ENCODE peak calls at places on chromosomes 5 and 9, in four cellular contexts. I is endothelial cell of umbilical vein, M is IMR-90, W is K562. P is an unnamed sample.

GRCh38 chr5:81856948-81857928 is 106.3 kb upstream of the SSBP2 start:
- DNase-seq in M (no peak), I (peak; percentile 62), W (peak; percentile 46), P (no peak)

GRCh38 chr9:21392270-21392669 is 7.1 kb upstream of the IFNA2 start:
- DNase-seq in M (no peak), I (no peak), W (no peak), P (no peak)

GRCh38 chr9:135038331-135038730 is 49.1 kb upstream of the OLFM1 start:
- DNase-seq in W (no peak), M (no peak), I (no peak), P (no peak)

GRCh38 chr9:126615251-126615790 is 1.6 kb downstream of the LMX1B start:
- DNase-seq in W (no peak), I (no peak), M (peak; percentile 4), P (no peak)

GRCh38 chr5:74424162-74424868 is 216.2 kb downstream of the ENC1 start:
- DNase-seq in I (no peak), M (no peak), W (no peak), P (no peak)

GRCh38 chr5:6096101-6096500 is 282.2 kb downstream of the MED10 start:
- DNase-seq in I (no peak), M (no peak), W (no peak), P (no peak)

GRCh38 chr9:131337131-131337848 is 47.8 kb downstream of the PLPP7 start:
- DNase-seq in M (no peak), W (no peak), I (no peak), P (no peak)

GRCh38 chr9:16154570-16155078 is 601.8 kb downstream of the CCDC171 start:
- DNase-seq in M (no peak), W (peak; percentile 15), I (peak; percentile 40), P (no peak)

GRCh38 chr9:128765499-128765898 is 6.2 kb downstream of the ZER1 start:
- DNase-seq in W (no peak), I (no peak), M (no peak), P (no peak)

GRCh38 chr5:58937031-58937681 is 354.3 kb downstream of the RAB3C start:
- DNase-seq in I (no peak), M (no peak), W (peak; percentile 63), P (no peak)

GRCh38 chr9:99221623-99222415 is at the start of the genes ALG2 and SEC61B:
- DNase-seq in I (peak; percentile 97), M (peak; percentile 96), W (peak; percentile 98), P (peak; percentile 94)

GRCh38 chr9:86099695-86100364 is 472 bp upstream of the GOLM1 start:
- DNase-seq in I (peak; percentile 50), M (peak; percentile 57), W (no peak), P (no peak)

GRCh38 chr9:121734465-121734864 is 83.0 kb downstream of the DAB2IP start:
- DNase-seq in M (peak; percentile 63), W (no peak), I (no peak), P (no peak)

GRCh38 chr5:103598997-103599556 is 36.5 kb upstream of the NUDT12 start:
- DNase-seq in M (peak; percentile 11), I (no peak), W (no peak), P (no peak)

GRCh38 chr9:18905883-18906649 is 126.9 kb downstream of the SAXO1 start:
- DNase-seq in M (peak; percentile 10), I (no peak), W (no peak), P (no peak)

GRCh38 chr5:34044950-34045525 is 2.0 kb upstream of the C1QTNF3 start:
- DNase-seq in W (no peak), I (no peak), M (no peak), P (no peak)

GRCh38 chr5:126808619-126809018 is 31.7 kb downstream of the LMNB1 start:
- DNase-seq in I (peak; percentile 53), W (peak; percentile 22), M (peak; percentile 50), P (no peak)

GRCh38 chr9:5453673-5454072 is 3.3 kb downstream of the CD274 start:
- DNase-seq in I (no peak), M (no peak), W (no peak), P (no peak)

GRCh38 chr5:321233-321725 is at the start of gene AHRR:
- DNase-seq in I (peak; percentile 52), M (peak; percentile 53), W (peak; percentile 88), P (no peak)

GRCh38 chr5:96256795-96257470 is 176.1 kb downstream of the PCSK1 start:
- DNase-seq in I (peak; percentile 64), M (peak; percentile 96), W (peak; percentile 7), P (no peak)

GRCh38 chr5:82011761-82012160 is 39.9 kb downstream of the ATG10 start:
- DNase-seq in M (peak; percentile 49), I (no peak), W (no peak), P (no peak)

GRCh38 chr5:144202072-144202471 is 31.4 kb downstream of the KCTD16 start:
- DNase-seq in W (no peak), I (peak; percentile 33), M (no peak), P (no peak)

GRCh38 chr5:138953370-138954256 is 78.5 kb upstream of the LRRTM2 start:
- DNase-seq in M (peak; percentile 54), W (peak; percentile 39), I (peak; percentile 66), P (no peak)

GRCh38 chr5:35651002-35651756 is 33.5 kb downstream of the SPEF2 start:
- DNase-seq in I (peak; percentile 57), W (no peak), M (peak; percentile 57), P (no peak)

GRCh38 chr5:130692766-130693165 is 472.3 kb downstream of the HINT1 start:
- DNase-seq in I (no peak), M (no peak), W (no peak), P (no peak)

GRCh38 chr9:98606730-98607129 is 102.0 kb downstream of the GABBR2 start:
- DNase-seq in M (no peak), I (no peak), W (no peak), P (no peak)

GRCh38 chr9:18857334-18857733 is 175.7 kb downstream of the SAXO1 start:
- DNase-seq in I (peak; percentile 38), W (no peak), M (no peak), P (no peak)

GRCh38 chr9:110578896-110579752 is at the start of gene SVEP1:
- DNase-seq in I (peak; percentile 46), M (peak; percentile 77), W (no peak), P (no peak)

GRCh38 chr9:95822583-95823431 is 52.7 kb upstream of the ERCC6L2 start:
- DNase-seq in W (no peak), M (peak; percentile 98), I (peak; percentile 79), P (peak; percentile 84)

GRCh38 chr5:55517804-55518203 is 17.0 kb downstream of the PLPP1 start:
- DNase-seq in W (no peak), M (no peak), I (no peak), P (no peak)

GRCh38 chr9:626591-626990 is 214.9 kb upstream of the DMRT1 start:
- DNase-seq in M (no peak), I (peak; percentile 35), W (no peak), P (no peak)

GRCh38 chr9:134987906-134988700 is 70.4 kb upstream of the FCN1 start:
- DNase-seq in W (no peak), I (no peak), M (no peak), P (no peak)

GRCh38 chr5:180136661-180137381 is 65.3 kb upstream of the RNF130 start:
- DNase-seq in I (no peak), M (no peak), W (peak; percentile 58), P (no peak)

GRCh38 chr5:159178978-159179377 is 30.4 kb downstream of the RNF145 start:
- DNase-seq in I (peak; percentile 97), M (peak; percentile 99), W (peak; percentile 59), P (peak; percentile 51)

GRCh38 chr5:137218471-137218870 is 280.7 kb downstream of the SPOCK1 start:
- DNase-seq in I (peak; percentile 24), M (peak; percentile 52), W (no peak), P (no peak)
- TF ChIP-seq FOS in I (peak; percentile 47), M (no peak), W (no peak), P (no peak)

GRCh38 chr5:162567644-162568043 is 500.1 kb downstream of the GABRG2 start:
- DNase-seq in I (no peak), M (no peak), W (no peak), P (no peak)
- TF ChIP-seq FOS in I (no peak), M (no peak), W (no peak), P (no peak)

GRCh38 chr9:130214921-130215320 is 42.7 kb downstream of the NCS1 start:
- DNase-seq in W (no peak), I (no peak), M (no peak), P (no peak)
- TF ChIP-seq FOS in W (no peak), I (no peak), M (no peak), P (no peak)

GRCh38 chr5:124030043-124030461 is 518.1 kb downstream of the CSNK1G3 start:
- DNase-seq in M (no peak), I (no peak), W (no peak), P (no peak)
- TF ChIP-seq FOS in M (no peak), I (no peak), W (no peak), P (no peak)

GRCh38 chr5:132226516-132227234 is 978 bp downstream of the P4HA2 start:
- DNase-seq in I (no peak), M (peak; percentile 25), W (no peak), P (no peak)
- TF ChIP-seq FOS in I (no peak), M (no peak), W (no peak), P (no peak)

GRCh38 chr5:113177225-113177624 is 200.6 kb downstream of the DCP2 start:
- DNase-seq in M (no peak), W (no peak), I (no peak), P (no peak)

GRCh38 chr5:113179156-113179555 is 202.6 kb downstream of the DCP2 start:
- DNase-seq in I (no peak), W (no peak), M (no peak), P (no peak)

GRCh38 chr5:113176196-113176595 is 199.6 kb downstream of the DCP2 start:
- DNase-seq in M (no peak), I (no peak), W (no peak), P (no peak)

GRCh38 chr5:113176734-113177133 is 200.1 kb downstream of the DCP2 start:
- DNase-seq in M (no peak), I (no peak), W (no peak), P (no peak)

DNA sequence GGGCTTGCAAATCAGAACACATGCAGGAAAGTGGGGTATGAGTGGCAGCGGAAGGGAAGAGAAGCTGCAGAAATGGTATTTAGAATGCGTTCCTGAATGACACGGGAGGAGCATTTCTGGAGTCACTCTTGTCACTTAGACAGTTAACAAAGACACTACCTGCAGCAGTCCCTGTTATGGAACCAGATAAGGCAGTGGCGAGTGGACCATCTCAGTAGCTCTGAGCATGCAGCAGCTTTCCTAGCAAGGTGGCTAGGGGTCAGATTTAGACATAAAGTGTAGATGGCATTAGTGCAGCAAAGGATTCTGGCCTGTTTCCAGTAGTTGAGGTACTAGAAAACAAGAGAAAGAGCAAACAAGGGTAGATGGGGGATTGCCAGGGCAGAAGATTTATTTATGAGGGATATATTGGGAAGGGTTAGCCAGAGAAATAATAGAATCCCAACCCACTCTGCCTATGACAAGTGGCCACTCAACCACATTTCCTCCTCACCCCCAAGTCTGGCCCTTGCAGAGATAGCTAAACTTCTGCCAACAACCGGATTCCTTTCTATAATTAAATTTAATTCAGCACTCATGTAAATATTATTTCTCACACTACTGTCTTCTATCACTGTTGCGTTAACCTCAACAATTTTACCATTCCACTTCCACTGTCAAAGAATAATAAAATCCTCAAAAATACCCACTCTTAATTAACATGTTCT is 201.6 kb downstream of the DCP2 start:
- DNase-seq in W (no peak), M (no peak), I (no peak), P (no peak)
- TF ChIP-seq FOS in W (no peak), M (no peak), I (no peak), P (no peak)

GRCh38 chr9:14191512-14191911 is 122.4 kb downstream of the NFIB start:
- DNase-seq in I (no peak), W (no peak), M (no peak), P (no peak)
- TF ChIP-seq FOS in I (no peak), W (no peak), M (no peak), P (no peak)